ENCODE peak calls at places on chromosomes 13 and 19, in ten cellular contexts. U is ovary; C is neural progenitor cell; K is tibial nerve; A is upper lobe of right lung; B is naive thymus-derived CD4-positive, alpha-beta T cell; S is thoracic aorta; X is heart right ventricle; H is esophagus muscularis mucosa; Y is osteoblast. F is an unnamed sample.

GRCh38 chr19:11063434-11063833 is 25.8 kb upstream of the LDLR start:
- DNase-seq in U (no peak), C (no peak), K (no peak), A (no peak), B (no peak), S (no peak), X (no peak), H (no peak), Y (no peak), F (no peak)

GRCh38 chr13:72842991-72843390 is 61.1 kb downstream of the PIBF1 start:
- DNase-seq in U (no peak), C (no peak), K (no peak), A (no peak), B (no peak), S (no peak), X (no peak), H (no peak), Y (no peak), F (no peak)

GRCh38 chr13:30382836-30383525 is 39.3 kb upstream of the UBE2L5 start:
- DNase-seq in U (no peak), C (no peak), K (no peak), A (no peak), B (no peak), S (no peak), X (no peak), H (no peak), Y (no peak), F (no peak)

GRCh38 chr13:27967736-27968315 is 1.3 kb downstream of the CDX2 start:
- DNase-seq in U (no peak), C (peak; percentile 47), K (no peak), A (no peak), B (no peak), S (no peak), X (no peak), H (no peak), Y (peak; percentile 85), F (no peak)

GRCh38 chr19:16477311-16477710 is 5.5 kb upstream of the EPS15L1 start:
- DNase-seq in U (no peak), C (no peak), K (no peak), A (no peak), B (no peak), S (no peak), X (no peak), H (no peak), Y (no peak), F (no peak)

GRCh38 chr13:98483636-98484288 is 93.1 kb downstream of the STK24 start:
- DNase-seq in U (no peak), C (no peak), K (no peak), A (no peak), B (peak; percentile 9), S (no peak), X (no peak), H (no peak), Y (no peak), F (peak; percentile 84)

GRCh38 chr13:75968103-75968838 is 332.1 kb downstream of the LMO7 start:
- DNase-seq in U (no peak), C (no peak), K (no peak), A (no peak), B (no peak), S (no peak), X (no peak), H (no peak), Y (peak; percentile 62), F (no peak)

GRCh38 chr13:27744861-27745260 is 47.4 kb upstream of the GSX1 start:
- DNase-seq in U (no peak), C (peak; percentile 93), K (no peak), A (no peak), B (no peak), S (no peak), X (no peak), H (no peak), Y (no peak), F (no peak)

GRCh38 chr19:27716922-27717321 is 1496.0 kb downstream of the UQCRFS1 start:
- DNase-seq in U (no peak), C (no peak), K (no peak), A (no peak), B (no peak), S (no peak), X (no peak), H (no peak), Y (no peak), F (no peak)

GRCh38 chr19:18604820-18605159 is 1.8 kb downstream of the CRLF1 start:
- DNase-seq in U (no peak), C (no peak), K (no peak), A (no peak), B (no peak), S (no peak), X (no peak), H (no peak), Y (peak; percentile 85), F (no peak)
- H3K27me3 ChIP-seq in U (peaks cover 8% of the 10 kb centered on the region), C (peaks cover 98% of the 10 kb centered on the region), K (peaks cover 78% of the 10 kb centered on the region), A (peaks cover 77% of the 10 kb centered on the region), B (peaks cover 23% of the 10 kb centered on the region), S (peaks cover 30% of the 10 kb centered on the region), X (peaks cover 73% of the 10 kb centered on the region), H (peaks cover 46% of the 10 kb centered on the region), Y (peaks cover 30% of the 10 kb centered on the region), F (peaks cover 60% of the 10 kb centered on the region)

GRCh38 chr19:29711584-29712132 is 3.4 kb downstream of the C19orf12 start:
- DNase-seq in U (no peak), C (no peak), K (no peak), A (peak; percentile 2), B (no peak), S (no peak), X (no peak), H (no peak), Y (no peak), F (no peak)

GRCh38 chr19:29714371-29714952 is 599 bp downstream of the C19orf12 start:
- DNase-seq in U (no peak), C (no peak), K (no peak), A (peak; percentile 40), B (no peak), S (no peak), X (no peak), H (no peak), Y (peak; percentile 76), F (no peak)

GRCh38 chr19:29715695-29716581 is 877 bp upstream of the C19orf12 start:
- DNase-seq in U (no peak), C (no peak), K (no peak), A (no peak), B (no peak), S (no peak), X (no peak), H (no peak), Y (no peak), F (peak; percentile 10)

GRCh38 chr19:29714953-29715694 is at the start of gene C19orf12:
- DNase-seq in U (peak; percentile 69), C (peak; percentile 85), K (no peak), A (peak; percentile 88), B (peak; percentile 82), S (no peak), X (peak; percentile 73), H (no peak), Y (peak; percentile 92), F (peak; percentile 49)

DNA sequence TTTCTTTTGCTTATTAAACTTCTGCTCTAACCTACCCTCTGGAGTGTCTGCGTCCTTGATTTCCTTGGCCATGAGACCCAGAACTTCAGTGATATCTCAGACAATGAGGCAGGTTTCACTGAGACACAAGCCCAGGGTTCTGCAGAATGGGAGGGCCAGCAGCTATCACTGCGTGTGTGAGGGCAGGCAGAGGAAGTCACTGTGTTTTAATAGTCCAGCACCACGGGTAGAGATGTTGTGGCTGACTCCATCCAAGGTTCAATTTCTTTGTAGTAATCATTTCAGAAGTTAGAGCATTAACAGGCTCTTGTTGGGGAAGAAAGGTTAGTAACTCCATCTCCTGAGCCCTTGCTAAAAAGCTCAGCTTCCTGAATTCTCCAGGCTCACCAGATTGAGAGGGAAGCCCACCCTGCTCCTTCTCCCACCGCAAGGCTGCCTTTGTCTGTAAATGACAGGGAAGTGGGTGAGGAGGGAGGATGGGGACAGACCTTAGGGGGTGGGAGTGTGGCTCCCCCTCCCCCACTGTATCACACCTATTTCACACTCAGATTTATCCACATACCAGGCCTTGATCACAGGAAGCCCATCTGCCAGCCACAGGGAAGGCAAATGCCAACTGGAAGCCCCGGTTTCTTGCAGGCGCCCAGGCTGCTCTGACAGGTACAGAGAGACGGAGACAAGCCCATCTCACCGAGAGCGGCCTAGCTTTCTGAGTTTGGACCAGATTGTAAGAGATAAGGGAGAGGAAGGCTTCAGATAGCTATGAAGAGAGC is 2.1 kb downstream of the C19orf12 start:
- DNase-seq in U (no peak), C (no peak), K (no peak), A (peak; percentile 41), B (no peak), S (no peak), X (no peak), H (no peak), Y (no peak), F (no peak)
- H3K4me1 ChIP-seq in U (peaks cover 2% of the 10 kb centered on the region), C (peaks cover 7% of the 10 kb centered on the region), K (no peaks in the 10 kb centered on the region), A (peaks cover 22% of the 10 kb centered on the region), B (peaks cover 52% of the 10 kb centered on the region), S (peaks cover 20% of the 10 kb centered on the region), X (peaks cover 3% of the 10 kb centered on the region), H (peaks cover 75% of the 10 kb centered on the region), Y (peaks cover 27% of the 10 kb centered on the region), F (peaks cover 13% of the 10 kb centered on the region)

DNA sequence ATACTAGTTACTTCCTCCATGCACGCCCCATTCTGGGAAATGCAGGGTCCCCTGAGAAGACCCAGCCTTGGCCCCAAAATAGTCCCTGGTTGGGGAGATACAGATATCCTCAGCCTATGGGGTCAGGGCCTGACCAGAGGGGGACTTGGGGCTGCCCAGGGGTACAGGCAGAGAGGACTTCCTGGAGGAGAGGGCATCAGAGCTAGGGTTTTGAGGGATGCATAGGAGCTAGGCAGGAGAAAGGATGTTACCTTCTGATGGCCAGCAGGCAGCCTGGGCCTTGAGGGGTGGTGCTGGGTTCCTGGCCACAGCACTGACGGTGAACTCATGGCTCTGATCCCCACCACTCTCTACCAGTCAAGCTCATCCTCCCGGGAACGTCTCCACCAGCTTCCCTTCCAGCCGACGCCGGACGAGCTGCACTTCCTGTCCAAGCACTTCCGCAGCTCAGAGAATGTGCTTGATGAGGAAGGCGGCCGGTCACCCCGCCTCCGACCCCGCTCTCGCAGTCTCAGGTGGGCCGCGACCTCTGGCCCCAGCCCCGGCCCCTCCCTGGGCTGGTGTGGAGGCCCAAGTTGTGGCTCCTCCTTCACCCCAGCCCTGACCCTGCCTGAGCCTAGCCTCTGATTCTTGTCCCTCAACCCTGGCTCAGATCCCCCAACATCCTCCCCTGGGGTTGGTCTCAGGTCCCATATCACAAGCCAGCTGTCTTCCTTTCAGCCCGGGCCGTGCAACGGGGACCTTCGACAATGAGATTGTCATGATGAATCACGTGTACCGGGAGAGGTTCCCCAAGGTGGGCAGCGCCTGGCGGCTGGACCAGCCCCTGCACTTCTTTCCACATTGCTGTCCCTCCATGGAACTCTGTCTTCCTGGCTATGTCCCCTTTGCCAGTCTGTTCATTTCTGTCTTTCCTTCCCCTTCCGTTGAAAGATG is 25.6 kb downstream of the MAST3 start:
- DNase-seq in U (no peak), C (no peak), K (no peak), A (no peak), B (no peak), S (no peak), X (no peak), H (no peak), Y (no peak), F (no peak)
- H3K27ac ChIP-seq in U (no peak overlapping the region), C (no peak overlapping the region), K (no peak overlapping the region), A (peak overlapping the region; percentile 6), B (peak overlapping the region; percentile 78), S (no peak overlapping the region), X (peak overlapping the region; percentile 44), H (no peak overlapping the region), Y (no peak overlapping the region), F (no peak overlapping the region)

DNA sequence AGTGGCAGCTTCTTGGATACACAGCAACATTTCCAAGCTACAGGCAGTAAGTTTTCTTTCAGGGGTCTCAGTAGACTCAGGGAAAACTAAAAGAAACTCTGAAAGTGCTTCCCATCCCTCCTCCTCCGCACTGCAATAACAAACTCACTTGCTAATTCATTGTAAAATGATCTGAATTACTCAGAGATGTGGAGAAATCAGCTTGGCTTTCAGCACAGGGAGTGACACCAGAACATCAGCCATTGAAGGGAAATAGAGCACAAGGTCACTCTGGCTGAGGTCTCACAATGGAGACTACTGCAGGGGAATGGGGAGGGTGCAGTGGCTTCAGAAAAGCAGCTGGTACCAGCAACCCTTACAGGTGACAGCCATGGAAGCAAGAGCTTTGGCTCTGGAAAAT is 137.3 kb upstream of the SERP2 start:
- DNase-seq in U (no peak), C (no peak), K (no peak), A (no peak), B (no peak), S (no peak), X (no peak), H (no peak), Y (no peak), F (no peak)
- H3K27me3 ChIP-seq in U (no peaks in the 10 kb centered on the region), C (no peaks in the 10 kb centered on the region), K (no peaks in the 10 kb centered on the region), A (no peaks in the 10 kb centered on the region), B (no peaks in the 10 kb centered on the region), S (no peaks in the 10 kb centered on the region), X (no peaks in the 10 kb centered on the region), H (no peaks in the 10 kb centered on the region), Y (no peaks in the 10 kb centered on the region), F (no peaks in the 10 kb centered on the region)

F was measured in SJSA1.